ENCODE peak calls at places on chromosomes 4 and X, in six cellular contexts. Y is fibroblast of mammary gland; R is left lung; F is B cell; O is CD4-positive, alpha-beta T cell; P is PC-3. X is an unnamed sample.

GRCh38 chr4:24024597-24024996 is 134.8 kb upstream of the PPARGC1A start:
- DNase-seq in Y (peak), R (no peak), F (no peak), O (no peak), P (no peak), X (no peak)

GRCh38 chr4:17924189-17924588 is 97.4 kb downstream of the LCORL start:
- DNase-seq in Y (no peak), R (no peak), F (no peak), O (no peak), P (no peak), X (no peak)

GRCh38 chr4:184977747-184978146 is 40.5 kb upstream of the HELT start:
- DNase-seq in Y (no peak), R (no peak), F (no peak), O (no peak), P (no peak), X (no peak)

GRCh38 chr4:122536001-122536400 is 79.5 kb upstream of the IL2 start:
- DNase-seq in Y (no peak), R (no peak), F (no peak), O (no peak), P (no peak), X (no peak)

GRCh38 chr4:182250446-182250845 is 7.2 kb downstream of the TENM3 start:
- DNase-seq in Y (no peak), R (no peak), F (no peak), O (no peak), P (no peak), X (no peak)

GRCh38 chrX:86133761-86134160 is 14.5 kb upstream of the DACH2 start:
- DNase-seq in Y (peak), R (no peak), F (no peak), O (no peak), P (no peak), X (no peak)

GRCh38 chr4:140233811-140234696 is 80.1 kb upstream of the MAML3 start:
- DNase-seq in Y (peak), R (no peak), F (no peak), O (no peak), P (peak), X (no peak)

GRCh38 chr4:188110036-188110435 is 633 bp upstream of the TRIML2 start:
- DNase-seq in Y (no peak), R (no peak), F (no peak), O (no peak), P (no peak), X (no peak)

GRCh38 chr4:81166431-81166830 is 48.6 kb downstream of the PRKG2 start:
- DNase-seq in Y (peak), R (no peak), F (no peak), O (no peak), P (peak), X (no peak)

GRCh38 chrX:155211208-155211607 is 5.1 kb upstream of the VBP1 start:
- DNase-seq in Y (no peak), R (no peak), F (no peak), O (no peak), P (no peak), X (no peak)

GRCh38 chr4:20356565-20356964 is 104.9 kb downstream of the SLIT2 start:
- DNase-seq in Y (no peak), R (no peak), F (no peak), O (no peak), P (no peak), X (no peak)

GRCh38 chr4:146643812-146644401 is 5.2 kb downstream of the POU4F2 start:
- DNase-seq in Y (peak), R (no peak), F (no peak), O (no peak), P (peak), X (no peak)

GRCh38 chr4:88937081-88937480 is 119.9 kb downstream of the FAM13A start:
- DNase-seq in Y (no peak), R (no peak), F (no peak), O (no peak), P (peak), X (no peak)

GRCh38 chr4:67891645-67892044 is 7.8 kb upstream of the TMPRSS11D start:
- DNase-seq in Y (peak), R (no peak), F (no peak), O (no peak), P (no peak), X (no peak)

GRCh38 chr4:2289955-2290333 is 28.0 kb upstream of the MXD4 start:
- DNase-seq in Y (no peak), R (no peak), F (no peak), O (no peak), P (no peak), X (no peak)

GRCh38 chr4:17188035-17188967 is 289.9 kb upstream of the LDB2 start:
- DNase-seq in Y (peak), R (no peak), F (no peak), O (no peak), P (no peak), X (no peak)

GRCh38 chr4:143713556-143714289 is 13.2 kb upstream of the FREM3 start:
- DNase-seq in Y (no peak), R (no peak), F (no peak), O (no peak), P (no peak), X (no peak)

GRCh38 chrX:114611018-114611619 is 27.2 kb downstream of the HTR2C start:
- DNase-seq in Y (peak), R (no peak), F (peak), O (no peak), P (peak), X (no peak)

GRCh38 chr4:163611172-163611571 is 116.7 kb downstream of the TMA16 start:
- DNase-seq in Y (no peak), R (no peak), F (no peak), O (no peak), P (no peak), X (no peak)

GRCh38 chr4:163607292-163607691 is 112.8 kb downstream of the TMA16 start:
- DNase-seq in Y (no peak), R (no peak), F (no peak), O (no peak), P (no peak), X (no peak)

GRCh38 chr4:163606885-163607284 is 112.4 kb downstream of the TMA16 start:
- DNase-seq in Y (no peak), R (no peak), F (no peak), O (no peak), P (no peak), X (no peak)

GRCh38 chr4:163610642-163611041 is 116.2 kb downstream of the TMA16 start:
- DNase-seq in Y (no peak), R (no peak), F (no peak), O (no peak), P (no peak), X (no peak)

GRCh38 chr4:163609046-163609445 is 114.6 kb downstream of the TMA16 start:
- DNase-seq in Y (no peak), R (no peak), F (no peak), O (no peak), P (no peak), X (no peak)
- TF ChIP-seq CTCF in Y (no peak), R (no peak), F (no peak), O (no peak), P (no peak), X (no peak)

GRCh38 chrX:145620666-145621065 is 197.0 kb upstream of the SLITRK2 start:
- DNase-seq in Y (no peak), R (no peak), F (no peak), O (no peak), P (no peak), X (no peak)
- TF ChIP-seq CTCF in Y (no peak), R (no peak), F (no peak), O (no peak), P (no peak), X (no peak)

GRCh38 chr4:132071815-132072214 is 1077.3 kb upstream of the PCDH10 start:
- DNase-seq in Y (peak), R (no peak), F (no peak), O (no peak), P (peak), X (no peak)

DNA sequence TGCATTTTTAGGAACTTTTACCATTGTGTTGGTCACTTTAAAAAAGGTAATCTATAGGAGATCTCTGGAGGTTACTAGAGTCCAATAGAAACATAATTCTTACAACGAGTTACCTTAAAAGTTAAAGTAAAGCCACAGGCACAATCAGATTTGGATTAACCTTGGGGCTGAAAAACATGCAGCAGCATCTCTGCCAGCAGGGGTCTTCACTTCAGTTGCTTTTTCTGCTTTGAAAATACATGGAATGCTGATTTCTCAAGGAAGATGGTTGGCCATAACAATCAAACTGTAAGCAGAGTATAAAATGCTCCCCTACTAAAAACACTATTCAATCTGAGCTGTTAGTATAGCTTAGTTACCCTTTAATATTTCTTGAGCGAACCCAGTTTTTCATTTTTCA is 1072.3 kb upstream of the PCDH10 start:
- DNase-seq in Y (no peak), R (no peak), F (no peak), O (no peak), P (no peak), X (no peak)
- TF ChIP-seq CTCF in Y (no peak), R (no peak), F (no peak), O (no peak), P (no peak), X (peak)

GRCh38 chrX:104913348-104913747 is 307.1 kb downstream of the TEX13A start:
- DNase-seq in Y (peak), R (no peak), F (no peak), O (no peak), P (peak), X (no peak)
- TF ChIP-seq CTCF in Y (peak), R (no peak), F (no peak), O (peak), P (peak), X (peak)

DNA sequence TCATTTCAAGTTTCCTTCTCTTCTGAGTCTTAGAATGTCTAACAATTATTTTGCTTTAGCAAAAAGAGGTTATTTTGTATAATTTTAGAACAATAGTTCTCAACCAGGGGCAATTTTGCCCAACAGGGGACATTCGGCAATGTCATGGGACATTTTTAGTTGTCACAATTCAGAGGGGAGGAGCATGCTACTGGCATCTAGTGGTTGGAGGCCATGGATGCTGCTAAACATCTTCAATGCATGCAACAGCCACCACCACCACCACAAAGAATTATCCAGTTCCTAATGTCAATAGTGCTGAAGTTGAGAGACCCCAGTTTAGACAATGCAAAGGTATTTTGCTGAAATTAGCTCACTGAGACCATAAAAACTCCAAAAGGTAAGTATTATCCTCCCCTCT is 122.5 kb downstream of the ARHGAP6 start:
- DNase-seq in Y (no peak), R (no peak), F (no peak), O (no peak), P (no peak), X (no peak)
- TF ChIP-seq CTCF in Y (no peak), R (no peak), F (no peak), O (no peak), P (peak), X (peak)